ENCODE peak calls at places on chromosome 10, in ten cellular contexts. Q is ascending aorta, H is Calu3, S is COR-L47, I is psoas muscle, U is thoracic aorta, B is T-helper 9 cell, L is tibial nerve, M is A549, X is activated T-helper 1 cell treated with Interleukin-2 at 50 U/mL for 16 hours. O is an unnamed sample.

GRCh38 chr10:63407136-63407662 is 58.6 kb downstream of the JMJD1C start:
- DNase-seq in X (no peak), M (no peak), H (no peak), U (no peak), B (no peak), L (no peak), Q (no peak), I (no peak), S (no peak), O (no peak)

GRCh38 chr10:85791846-85792532 is 574.6 kb downstream of the GRID1 start:
- DNase-seq in L (no peak), B (no peak), M (peak; percentile 16), X (no peak), S (no peak), H (peak; percentile 6), I (peak; percentile 30), U (no peak), Q (no peak), O (no peak)

GRCh38 chr10:133459454-133460207 is 5.9 kb downstream of the SCART1 start:
- DNase-seq in H (no peak), Q (peak; percentile 58), I (no peak), S (no peak), U (no peak), X (no peak), B (no peak), M (no peak), L (no peak), O (no peak)

GRCh38 chr10:8726087-8726486 is 671.6 kb downstream of the GATA3 start:
- DNase-seq in L (no peak), Q (no peak), X (no peak), B (no peak), I (no peak), S (no peak), M (peak; percentile 79), U (no peak), H (no peak), O (peak; percentile 12)

GRCh38 chr10:102918817-102919236 is 733 bp downstream of the CNNM2 start:
- DNase-seq in X (peak; percentile 4), B (peak; percentile 10), Q (no peak), H (peak; percentile 4), S (no peak), L (no peak), I (no peak), M (peak; percentile 15), U (no peak), O (no peak)

GRCh38 chr10:122854648-122855047 is 9.0 kb upstream of the CUZD1 start:
- DNase-seq in I (no peak), L (no peak), X (no peak), Q (no peak), B (no peak), M (peak; percentile 64), H (no peak), U (no peak), S (no peak), O (no peak)

GRCh38 chr10:109929501-109930219 is 6.3 kb upstream of the XPNPEP1 start:
- DNase-seq in U (no peak), H (no peak), M (no peak), Q (no peak), X (no peak), I (no peak), B (no peak), L (no peak), S (no peak), O (no peak)

GRCh38 chr10:68202965-68203358 is 29.0 kb downstream of the ATOH7 start:
- DNase-seq in X (no peak), M (no peak), Q (no peak), U (no peak), L (no peak), H (peak; percentile 14), I (no peak), S (no peak), B (no peak), O (no peak)

GRCh38 chr10:91598211-91598981 is 34.5 kb downstream of the PPP1R3C start:
- DNase-seq in M (peak; percentile 91), I (no peak), B (no peak), H (peak; percentile 11), X (no peak), S (no peak), L (no peak), Q (no peak), U (no peak), O (peak; percentile 42)

O was measured in H4.